ENCODE peak calls at places on chromosome 20, in four cellular contexts. F is GM23248, J is HT1080, N is iPS-NIHi11. O is an unnamed sample.

GRCh38 chr20:49276201-49276894 is 1.5 kb downstream of the ZNFX1 start:
- DNase-seq in J (peak), N (no peak), F (peak), O (peak)

GRCh38 chr20:61520076-61520639 is 268.1 kb downstream of the CDH4 start:
- DNase-seq in J (no peak), N (no peak), F (no peak), O (no peak)

GRCh38 chr20:10647471-10647870 is 26.3 kb downstream of the JAG1 start:
- DNase-seq in F (peak), N (peak), J (no peak), O (no peak)

GRCh38 chr20:54151073-54151436 is 22.7 kb downstream of the CYP24A1 start:
- DNase-seq in J (no peak), N (no peak), F (no peak), O (no peak)

GRCh38 chr20:48238326-48238725 is 453.0 kb upstream of the SULF2 start:
- DNase-seq in J (peak), F (peak), N (no peak), O (peak)

GRCh38 chr20:54108394-54108643 is 37.9 kb upstream of the BCAS1 start:
- DNase-seq in J (no peak), N (no peak), F (no peak), O (no peak)

GRCh38 chr20:13356591-13356990 is 135.5 kb downstream of the ISM1 start:
- DNase-seq in N (peak), F (no peak), J (no peak), O (no peak)

GRCh38 chr20:62164879-62165761 is 17.7 kb upstream of the MTG2 start:
- DNase-seq in F (no peak), N (no peak), J (no peak), O (no peak)

GRCh38 chr20:50415516-50416268 is 94.5 kb upstream of the PTPN1 start:
- DNase-seq in J (no peak), N (peak), F (peak), O (peak)